ENCODE peak calls at places on chromosomes 2 and 18, in seven cellular contexts. W is DND-41, N is mammary epithelial cell, X is neuronal stem cell, G is mesendoderm, R is neural progenitor cell, E is fibroblast of lung. O is an unnamed sample. For H3K4me1, the result is how much of the 10 kb centered on the place peaks cover.

GRCh38 chr2:142041105-142041504 is 89.7 kb downstream of the LRP1B start:
- DNase-seq in W (no peak), R (no peak), E (peak), N (peak), X (no peak), G (no peak), O (peak)

GRCh38 chr18:36843784-36844183 is 14.9 kb downstream of the KIAA1328 start:
- DNase-seq in N (no peak), G (no peak), R (no peak), E (peak), W (no peak), X (no peak), O (peak)

GRCh38 chr2:65545818-65546217 is 113.4 kb upstream of the SPRED2 start:
- DNase-seq in N (peak), X (no peak), W (no peak), E (no peak), R (no peak), G (peak), O (peak)

GRCh38 chr2:124763611-124764010 is 738.5 kb downstream of the CNTNAP5 start:
- DNase-seq in G (peak), N (no peak), R (peak), W (no peak), X (peak), E (no peak), O (no peak)

GRCh38 chr2:40279001-40279400 is 172.9 kb downstream of the SLC8A1 start:
- DNase-seq in R (no peak), G (no peak), N (no peak), E (peak), X (no peak), W (no peak), O (peak)

GRCh38 chr18:12819822-12820221 is 64.2 kb downstream of the PTPN2 start:
- DNase-seq in W (no peak), G (no peak), R (no peak), E (peak), N (no peak), X (no peak), O (no peak)

GRCh38 chr2:63841254-63842022 is at the start of gene UGP2:
- DNase-seq in G (peak), R (peak), E (peak), W (peak), N (peak), X (peak), O (peak)

GRCh38 chr18:41391616-41392610 is 563.1 kb upstream of the PIK3C3 start:
- DNase-seq in N (peak), E (peak), W (no peak), X (peak), G (peak), R (peak), O (peak)

GRCh38 chr2:168852487-168852886 is 37.7 kb downstream of the SPC25 start:
- DNase-seq in E (no peak), N (no peak), X (no peak), G (no peak), W (no peak), R (no peak), O (no peak)

GRCh38 chr2:119744335-119744939 is 15.3 kb upstream of the PTPN4 start:
- DNase-seq in N (peak), X (no peak), E (no peak), G (no peak), W (no peak), R (no peak), O (no peak)

GRCh38 chr2:129070663-129071062 is 752.0 kb upstream of the HS6ST1 start:
- DNase-seq in W (no peak), G (no peak), R (no peak), X (no peak), N (no peak), E (no peak), O (no peak)

DNA sequence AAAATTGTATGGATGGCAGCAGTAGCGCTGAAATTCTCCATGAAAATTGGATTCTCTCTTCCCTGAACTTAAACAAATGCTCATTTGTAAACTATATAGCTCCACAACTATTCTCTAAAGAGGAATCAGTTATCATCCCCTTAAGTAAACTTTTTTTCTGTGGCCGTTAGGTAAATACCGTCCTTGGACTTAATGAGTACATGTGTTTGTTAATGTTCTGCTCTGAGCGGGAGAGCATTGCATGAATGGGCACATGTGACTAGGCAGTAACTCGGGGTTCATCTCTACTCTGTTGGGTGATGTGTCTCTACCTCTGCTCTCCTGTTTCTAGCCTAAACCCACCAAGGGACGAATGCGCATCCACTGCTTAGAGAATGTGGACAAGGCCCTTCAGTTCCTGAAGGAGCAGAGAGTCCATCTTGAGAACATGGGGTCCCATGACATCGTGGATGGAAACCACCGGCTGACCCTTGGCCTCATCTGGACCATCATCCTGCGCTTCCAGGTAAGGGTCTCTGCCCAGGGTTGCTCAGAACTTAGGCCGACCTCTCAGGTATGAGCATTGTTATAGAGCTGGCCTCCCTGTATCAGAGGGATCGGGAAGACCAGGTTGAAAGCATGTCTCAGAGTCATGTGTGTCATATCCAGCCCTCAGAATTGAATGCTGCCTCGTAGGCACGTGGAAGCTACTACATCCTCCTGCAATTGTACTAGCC is 111.5 kb upstream of the EML6 start:
- DNase-seq in E (no peak), N (no peak), W (no peak), G (no peak), X (no peak), R (no peak), O (no peak)
- H3K4me1 ChIP-seq in E (under half), N (under half), W (under half), G (under half), X (under half), R (under half), O (under half)

DNA sequence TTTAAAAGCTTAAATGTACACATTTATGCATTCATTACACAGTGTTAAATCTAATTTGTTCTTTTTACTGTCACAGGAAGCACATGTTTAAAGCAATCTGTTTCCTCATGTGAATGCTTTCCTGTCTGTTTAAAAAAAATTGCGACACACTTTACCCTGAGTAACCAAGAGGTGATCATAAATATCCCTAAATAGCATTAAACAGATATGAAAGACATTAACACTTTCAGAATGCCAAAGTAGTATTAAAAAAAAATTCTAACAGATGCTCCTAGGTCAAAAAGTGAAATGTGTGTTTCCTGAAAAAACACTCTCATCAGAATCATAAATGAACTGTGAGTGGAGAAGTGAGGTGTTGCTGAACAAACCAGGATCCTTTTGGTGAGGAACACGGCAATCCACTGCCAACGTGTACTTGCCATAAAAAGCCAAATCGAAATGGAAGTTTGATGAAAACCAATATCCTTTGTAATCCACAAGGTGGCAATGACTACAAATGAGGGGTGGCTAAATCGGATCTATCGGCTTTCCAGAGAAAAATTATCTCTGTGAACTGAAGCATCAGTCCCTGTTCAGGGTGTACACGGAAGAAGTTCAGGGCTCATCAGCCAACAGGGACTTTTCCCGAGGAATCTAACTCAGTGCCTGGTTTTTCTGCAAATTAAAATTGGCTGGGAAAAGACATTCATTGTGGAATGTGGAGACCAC is 248.9 kb downstream of the TCF4 start:
- DNase-seq in R (no peak), G (no peak), E (peak), W (no peak), X (no peak), N (no peak), O (peak)
- H3K9ac ChIP-seq in R (no peak), G (no peak), E (no peak), W (no peak), X (no peak), N (no peak), O (peak)

GRCh38 chr2:42932271-42933151 is 140.1 kb upstream of the HAAO start:
- DNase-seq in G (no peak), N (no peak), X (no peak), E (no peak), W (no peak), R (no peak), O (no peak)

GRCh38 chr2:42933824-42934254 is 141.5 kb upstream of the HAAO start:
- DNase-seq in X (no peak), G (no peak), R (no peak), E (no peak), W (no peak), N (peak), O (no peak)

GRCh38 chr2:42929985-42930581 is 137.7 kb upstream of the HAAO start:
- DNase-seq in G (peak), R (no peak), E (peak), X (no peak), N (no peak), W (no peak), O (peak)

GRCh38 chr2:42931147-42931817 is 138.9 kb upstream of the HAAO start:
- DNase-seq in X (no peak), E (no peak), W (no peak), R (peak), G (peak), N (no peak), O (no peak)

GRCh38 chr2:42931818-42932195 is 139.4 kb upstream of the HAAO start:
- DNase-seq in G (peak), W (no peak), E (no peak), X (no peak), N (no peak), R (no peak), O (no peak)
- H3K4me1 ChIP-seq in G (under half), W (under half), E (under half), X (under half), N (under half), R (half or more), O (half or more)

GRCh38 chr2:28274911-28275685 is 117.6 kb upstream of the FOSL2 start:
- DNase-seq in R (peak), W (no peak), E (peak), X (no peak), G (peak), N (peak), O (peak)
- H3K9ac ChIP-seq in R (no peak), W (no peak), E (no peak), X (no peak), G (no peak), N (peak), O (peak)

O was measured in mesenchymal stem cell.